ENCODE peak calls at places on chromosomes 11 and 22, in eight cellular contexts. N is ascending aorta, X is fibroblast of pulmonary artery, S is OCI-LY7, R is thoracic aorta, Z is sigmoid colon, H is fibroblast of the aortic adventitia, Q is cardiac fibroblast. Y is an unnamed sample.
A peak's percentile ranks its signal among the peaks of the same experiment; 100 is the strongest.

GRCh38 chr22:44338906-44339305 is 26.2 kb upstream of the SHISAL1 start:
- DNase-seq in R (no peak), X (no peak), Q (no peak), N (no peak), H (no peak), S (no peak), Z (no peak), Y (no peak)

GRCh38 chr11:31844351-31844750 is 33.2 kb upstream of the PAX6 start:
- DNase-seq in X (no peak), S (no peak), H (no peak), Z (no peak), R (no peak), N (no peak), Q (no peak), Y (no peak)

GRCh38 chr11:95816037-95816436 is 25.7 kb downstream of the CEP57 start:
- DNase-seq in R (no peak), Q (no peak), X (no peak), N (no peak), H (no peak), S (no peak), Z (no peak), Y (no peak)

GRCh38 chr22:24494535-24495364 is at the start of gene UPB1:
- DNase-seq in R (no peak), H (no peak), S (no peak), N (no peak), Q (no peak), Z (no peak), X (no peak), Y (no peak)

GRCh38 chr11:96393753-96394348 is 4.0 kb downstream of the JRKL start:
- DNase-seq in N (no peak), Q (peak; percentile 70), S (peak; percentile 60), H (peak; percentile 70), R (no peak), Z (no peak), X (peak; percentile 75), Y (peak; percentile 61)

GRCh38 chr11:3747704-3748103 is 49.6 kb downstream of the NUP98 start:
- DNase-seq in X (peak; percentile 82), Z (no peak), H (peak; percentile 77), R (no peak), N (no peak), S (no peak), Q (peak; percentile 76), Y (peak; percentile 67)

GRCh38 chr22:44328326-44328725 is 15.6 kb upstream of the SHISAL1 start:
- DNase-seq in X (no peak), N (no peak), R (no peak), Q (no peak), S (no peak), Z (no peak), H (no peak), Y (no peak)

GRCh38 chr22:40637181-40638150 is 947 bp upstream of the MRTFA start:
- DNase-seq in Z (peak; percentile 77), R (no peak), N (peak; percentile 37), X (no peak), H (no peak), Q (no peak), S (peak; percentile 43), Y (no peak)

GRCh38 chr11:11400635-11401232 is 47.7 kb upstream of the CSNK2A3 start:
- DNase-seq in N (no peak), Z (no peak), S (peak; percentile 11), Q (no peak), X (no peak), H (no peak), R (no peak), Y (no peak)

GRCh38 chr11:120750647-120751419 is 239.3 kb downstream of the GRIK4 start:
- DNase-seq in N (no peak), X (no peak), Q (no peak), Z (no peak), S (peak; percentile 36), R (no peak), H (no peak), Y (no peak)

GRCh38 chr11:46050065-46050464 is 71.2 kb downstream of the PHF21A start:
- DNase-seq in Z (peak; percentile 70), H (peak; percentile 82), R (peak; percentile 8), N (no peak), Q (peak; percentile 93), S (no peak), X (peak; percentile 86), Y (peak; percentile 75)

GRCh38 chr11:130637566-130637965 is 189.1 kb downstream of the ADAMTS15 start:
- DNase-seq in Z (no peak), H (no peak), R (no peak), S (no peak), Q (no peak), N (no peak), X (no peak), Y (no peak)

DNA sequence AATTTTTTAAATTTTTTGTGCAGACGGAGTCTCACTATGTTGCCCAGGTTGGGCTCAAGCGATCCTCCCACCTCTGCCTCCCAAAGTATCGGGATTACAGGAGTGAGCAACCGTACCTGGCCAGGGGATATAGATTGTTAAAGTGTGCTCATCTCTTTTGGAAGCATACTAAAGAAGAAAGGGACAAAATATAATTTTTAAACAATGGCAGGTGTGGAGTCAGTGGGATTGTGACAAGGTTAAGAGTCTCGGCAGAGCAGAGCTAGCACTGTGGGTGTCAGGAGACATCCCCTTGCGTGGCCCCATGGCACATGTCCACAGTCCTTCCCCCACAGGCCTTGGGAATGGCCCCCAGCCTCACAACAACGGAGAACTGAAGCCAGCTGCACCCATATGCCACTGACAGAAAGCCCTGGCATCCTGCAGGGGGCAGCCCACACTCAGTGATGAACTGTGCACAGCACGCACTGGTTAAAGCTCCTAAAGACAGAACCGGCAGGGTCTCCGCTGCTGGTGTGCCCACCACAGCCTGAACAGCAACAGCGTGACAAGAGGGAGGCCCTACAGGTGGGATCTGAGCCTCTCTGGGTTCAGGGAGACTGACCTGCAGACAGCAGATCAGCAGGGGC is 29.9 kb downstream of the SERPIND1 start:
- DNase-seq in X (peak; percentile 50), S (peak; percentile 39), Q (peak; percentile 52), H (peak; percentile 31), R (no peak), N (no peak), Z (no peak), Y (peak; percentile 50)
- TF ChIP-seq CTCF in X (peak; percentile 65), S (peak; percentile 76), Q (peak; percentile 65), H (peak; percentile 52), R (no peak), N (no peak), Z (no peak), Y (peak; percentile 70)

DNA sequence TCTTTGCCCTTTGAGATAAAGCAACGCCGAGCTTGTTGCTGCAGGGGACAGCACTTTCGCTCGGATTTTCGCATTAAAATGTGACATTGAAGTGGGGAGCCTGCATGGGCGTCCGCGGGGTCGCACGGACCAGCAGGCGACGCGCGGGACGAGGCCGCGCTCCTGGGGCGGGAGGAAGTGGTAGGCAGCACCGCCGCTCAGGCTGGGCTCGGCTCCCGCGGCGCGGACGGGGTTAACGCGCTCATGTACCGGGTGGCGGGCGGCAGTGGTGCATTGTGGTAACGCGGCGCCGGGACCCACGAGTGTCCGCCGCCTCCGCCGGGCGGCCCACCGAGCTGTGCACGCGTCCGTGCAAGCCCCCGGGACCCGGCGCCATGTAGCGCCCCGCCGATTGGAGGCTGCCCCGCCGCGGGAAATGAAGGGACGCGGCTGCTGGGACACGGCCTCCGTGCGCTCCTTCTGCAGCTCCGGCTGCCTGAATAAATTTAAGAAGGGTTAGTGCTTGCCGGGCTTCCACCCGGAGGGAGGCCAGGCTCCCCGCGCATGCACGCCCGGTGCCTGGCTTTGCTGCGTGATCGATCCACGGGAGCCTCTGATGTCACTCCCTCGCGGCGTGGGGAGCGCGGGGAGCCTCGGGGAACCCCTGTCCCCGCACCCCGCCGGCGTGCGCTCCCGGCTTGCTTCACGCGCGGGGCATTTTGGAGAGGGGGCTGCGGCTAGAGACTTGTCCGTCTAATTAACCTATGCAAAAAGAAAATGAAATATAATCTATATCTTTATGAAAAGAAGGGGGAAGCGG is 127.7 kb downstream of the OSBP2 start:
- DNase-seq in S (no peak), H (no peak), Z (no peak), Q (no peak), X (no peak), R (no peak), N (no peak), Y (no peak)
- H3K4me3 ChIP-seq in S (no peak overlapping the region), H (peak overlapping the region; percentile 56), Z (peak overlapping the region; percentile 19), Q (peak overlapping the region; percentile 52), X (peak overlapping the region; percentile 22), R (peak overlapping the region; percentile 49), N (peak overlapping the region; percentile 36), Y (peak overlapping the region; percentile 18)

GRCh38 chr11:91433284-91434010 is 791.2 kb upstream of the FAT3 start:
- DNase-seq in N (no peak), X (no peak), H (no peak), Q (no peak), R (no peak), S (no peak), Z (no peak), Y (no peak)

DNA sequence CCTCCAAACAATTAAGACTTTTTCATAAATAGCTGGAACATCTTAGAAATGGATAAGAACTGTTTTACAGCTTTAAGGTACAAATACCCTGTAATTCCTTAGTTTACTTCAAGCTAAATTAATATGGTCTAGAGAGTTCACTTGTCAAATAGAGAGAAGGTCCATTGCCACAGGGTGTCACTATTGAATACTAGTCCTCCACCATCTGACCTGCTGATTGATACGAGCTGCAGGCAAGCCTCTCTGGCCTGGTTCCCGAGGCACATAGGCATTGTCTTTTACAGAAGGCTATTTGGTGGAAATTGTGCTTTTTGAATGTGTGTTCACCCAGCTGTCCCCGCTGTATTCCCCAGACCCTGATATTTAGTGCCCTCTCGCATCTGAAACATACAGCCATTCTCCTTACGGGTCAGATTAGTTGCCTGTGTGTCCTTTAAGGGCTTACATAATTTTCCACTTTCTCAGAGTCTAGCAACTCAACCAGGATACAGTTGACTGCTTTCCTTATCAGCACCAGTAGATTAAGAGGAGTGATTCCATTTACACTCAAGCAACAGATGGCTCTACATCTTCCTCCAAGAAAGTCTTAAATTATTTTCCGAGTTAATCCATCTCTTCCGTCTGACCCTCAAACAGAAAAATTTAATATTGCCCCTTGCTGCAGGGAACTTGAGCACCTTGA is 788.8 kb upstream of the FAT3 start:
- DNase-seq in N (no peak), R (no peak), Q (no peak), H (no peak), X (no peak), Z (no peak), S (no peak), Y (no peak)
- TF ChIP-seq CTCF in N (no peak), R (no peak), Q (no peak), H (no peak), X (no peak), Z (no peak), S (no peak), Y (no peak)

GRCh38 chr22:21047035-21047661 is 1.4 kb downstream of the LRRC74B start:
- DNase-seq in S (no peak), Q (no peak), N (no peak), R (no peak), Z (no peak), H (no peak), X (no peak), Y (no peak)

GRCh38 chr22:21043856-21044535 is 1.8 kb upstream of the LRRC74B start:
- DNase-seq in H (no peak), N (no peak), Z (no peak), R (no peak), X (no peak), Q (no peak), S (no peak), Y (no peak)

GRCh38 chr22:21042978-21043855 is 2.5 kb upstream of the LRRC74B start:
- DNase-seq in X (no peak), N (no peak), S (no peak), Q (no peak), Z (no peak), R (no peak), H (no peak), Y (no peak)

GRCh38 chr22:21045585-21046294 is at the start of gene LRRC74B:
- DNase-seq in S (peak; percentile 64), X (peak; percentile 91), R (peak; percentile 50), Z (peak; percentile 94), Q (peak; percentile 95), N (peak; percentile 62), H (peak; percentile 84), Y (peak; percentile 93)

GRCh38 chr22:21044931-21045584 is 688 bp upstream of the LRRC74B start:
- DNase-seq in X (peak; percentile 57), Z (no peak), H (peak; percentile 66), R (no peak), Q (peak; percentile 73), N (no peak), S (no peak), Y (peak; percentile 64)
- H3K4me3 ChIP-seq in X (peak overlapping the region; percentile 57), Z (peak overlapping the region; percentile 44), H (peak overlapping the region; percentile 51), R (peak overlapping the region; percentile 72), Q (peak overlapping the region; percentile 49), N (peak overlapping the region; percentile 41), S (peak overlapping the region; percentile 8), Y (peak overlapping the region; percentile 38)